ENCODE peak calls at places on chromosome 10, in six cellular contexts. One of them, this sample, is unnamed.
A peak's percentile ranks its signal among the peaks of the same experiment; 100 is the strongest.

GRCh38 chr10:104548090-104548489 is 93.0 kb upstream of the SORCS3 start:
- DNase-seq in H9: no peak
- DNase-seq in cardiac muscle cell: peak; percentile 70
- DNase-seq in A549: no peak
- DNase-seq in pancreas: no peak
- DNase-seq in endodermal cell: peak; percentile 81
- DNase-seq in this sample: no peak

GRCh38 chr10:22605168-22605567 is 109.2 kb downstream of the PIP4K2A start:
- DNase-seq in H9: no peak
- DNase-seq in cardiac muscle cell: no peak
- DNase-seq in A549: no peak
- DNase-seq in pancreas: no peak
- DNase-seq in endodermal cell: no peak
- DNase-seq in this sample: no peak

GRCh38 chr10:117488004-117488403 is 54.5 kb upstream of the EMX2 start:
- DNase-seq in H9: no peak
- DNase-seq in cardiac muscle cell: no peak
- DNase-seq in A549: no peak
- DNase-seq in pancreas: no peak
- DNase-seq in endodermal cell: no peak
- DNase-seq in this sample: no peak

GRCh38 chr10:132417957-132418441 is 21.0 kb downstream of the PWWP2B start:
- DNase-seq in H9: no peak
- DNase-seq in cardiac muscle cell: no peak
- DNase-seq in A549: no peak
- DNase-seq in pancreas: no peak
- DNase-seq in endodermal cell: no peak
- DNase-seq in this sample: no peak

GRCh38 chr10:71964669-71965515 is 697 bp downstream of the CHST3 start:
- DNase-seq in H9: peak; percentile 54
- DNase-seq in cardiac muscle cell: peak; percentile 46
- DNase-seq in A549: peak; percentile 40
- DNase-seq in pancreas: no peak
- DNase-seq in endodermal cell: peak; percentile 76
- DNase-seq in this sample: peak; percentile 88

GRCh38 chr10:78502208-78502943 is 468.7 kb downstream of the RPS24 start:
- DNase-seq in H9: no peak
- DNase-seq in cardiac muscle cell: no peak
- DNase-seq in A549: no peak
- DNase-seq in pancreas: no peak
- DNase-seq in endodermal cell: peak; percentile 29
- DNase-seq in this sample: no peak

GRCh38 chr10:91424016-91424415 is 13.9 kb downstream of the HECTD2 start:
- DNase-seq in H9: no peak
- DNase-seq in cardiac muscle cell: no peak
- DNase-seq in A549: no peak
- DNase-seq in pancreas: no peak
- DNase-seq in endodermal cell: no peak
- DNase-seq in this sample: no peak

GRCh38 chr10:36717118-36717517 is 408.3 kb upstream of the ANKRD30A start:
- DNase-seq in H9: no peak
- DNase-seq in cardiac muscle cell: no peak
- DNase-seq in A549: no peak
- DNase-seq in pancreas: no peak
- DNase-seq in endodermal cell: no peak
- DNase-seq in this sample: no peak

GRCh38 chr10:131686781-131687419 is 213.9 kb upstream of the PPP2R2D start:
- DNase-seq in H9: no peak
- DNase-seq in cardiac muscle cell: no peak
- DNase-seq in A549: no peak
- DNase-seq in pancreas: no peak
- DNase-seq in endodermal cell: peak; percentile 87
- DNase-seq in this sample: no peak

GRCh38 chr10:122034149-122034756 is 45.3 kb downstream of the TACC2 start:
- DNase-seq in H9: no peak
- DNase-seq in cardiac muscle cell: no peak
- DNase-seq in A549: peak; percentile 57
- DNase-seq in pancreas: no peak
- DNase-seq in endodermal cell: no peak
- DNase-seq in this sample: no peak

GRCh38 chr10:90817173-90817889 is 40.5 kb downstream of the HTR7 start:
- DNase-seq in H9: no peak
- DNase-seq in cardiac muscle cell: no peak
- DNase-seq in A549: no peak
- DNase-seq in pancreas: no peak
- DNase-seq in endodermal cell: no peak
- DNase-seq in this sample: no peak

GRCh38 chr10:4678023-4678950 is 147.7 kb upstream of the AKR1E2 start:
- DNase-seq in H9: no peak
- DNase-seq in cardiac muscle cell: no peak
- DNase-seq in A549: peak; percentile 28
- DNase-seq in pancreas: no peak
- DNase-seq in endodermal cell: no peak
- DNase-seq in this sample: no peak

GRCh38 chr10:618229-618989 is 71.1 kb downstream of the DIP2C start:
- DNase-seq in H9: no peak
- DNase-seq in cardiac muscle cell: peak; percentile 47
- DNase-seq in A549: no peak
- DNase-seq in pancreas: no peak
- DNase-seq in endodermal cell: no peak
- DNase-seq in this sample: no peak

GRCh38 chr10:109474817-109475216 is 448.5 kb downstream of the XPNPEP1 start:
- DNase-seq in H9: peak; percentile 40
- DNase-seq in cardiac muscle cell: no peak
- DNase-seq in A549: no peak
- DNase-seq in pancreas: no peak
- DNase-seq in endodermal cell: peak; percentile 85
- DNase-seq in this sample: no peak

GRCh38 chr10:6917125-6917524 is 337.0 kb upstream of the PRKCQ start:
- DNase-seq in H9: no peak
- DNase-seq in cardiac muscle cell: no peak
- DNase-seq in A549: no peak
- DNase-seq in pancreas: no peak
- DNase-seq in endodermal cell: no peak
- DNase-seq in this sample: no peak

GRCh38 chr10:6919077-6919476 is 339.0 kb upstream of the PRKCQ start:
- DNase-seq in H9: no peak
- DNase-seq in cardiac muscle cell: no peak
- DNase-seq in A549: no peak
- DNase-seq in pancreas: no peak
- DNase-seq in endodermal cell: no peak
- DNase-seq in this sample: no peak

GRCh38 chr10:6916601-6917000 is 336.5 kb upstream of the PRKCQ start:
- DNase-seq in H9: no peak
- DNase-seq in cardiac muscle cell: no peak
- DNase-seq in A549: no peak
- DNase-seq in pancreas: no peak
- DNase-seq in endodermal cell: no peak
- DNase-seq in this sample: no peak

GRCh38 chr10:6920072-6921019 is 340.3 kb upstream of the PRKCQ start:
- DNase-seq in H9: peak; percentile 84
- DNase-seq in cardiac muscle cell: peak; percentile 83
- DNase-seq in A549: peak; percentile 72
- DNase-seq in pancreas: peak; percentile 75
- DNase-seq in endodermal cell: peak; percentile 91
- DNase-seq in this sample: no peak

DNA sequence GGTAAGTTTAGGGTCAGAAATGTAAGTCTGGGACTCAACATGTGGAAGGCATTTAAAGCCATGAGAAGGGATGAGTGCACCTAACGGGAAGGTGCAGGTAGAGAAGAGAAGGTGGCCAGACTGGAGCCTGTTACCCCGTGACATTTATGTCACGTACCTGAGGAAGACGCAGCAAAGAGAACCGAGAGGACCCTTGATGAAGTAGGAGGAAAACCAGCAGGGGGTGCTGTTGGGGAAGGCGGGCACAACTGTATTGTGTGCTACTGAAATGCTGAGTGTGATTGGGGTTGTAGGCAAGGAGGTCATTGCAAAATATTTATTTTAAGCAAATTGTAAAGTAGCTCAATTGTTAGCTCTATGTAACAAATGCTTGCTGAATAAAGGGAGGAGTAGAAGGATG is 338.2 kb upstream of the PRKCQ start:
- DNase-seq in H9: peak; percentile 60
- DNase-seq in cardiac muscle cell: no peak
- DNase-seq in A549: no peak
- DNase-seq in pancreas: no peak
- DNase-seq in endodermal cell: peak; percentile 85
- DNase-seq in this sample: no peak
- TF ChIP-seq CTCF in H9: peak; percentile 67
- TF ChIP-seq CTCF in cardiac muscle cell: peak; percentile 38
- TF ChIP-seq CTCF in A549: peak; percentile 28
- TF ChIP-seq CTCF in pancreas: peak; percentile 33
- TF ChIP-seq CTCF in endodermal cell: peak; percentile 78
- TF ChIP-seq CTCF in this sample: no peak

GRCh38 chr10:94361161-94361794 is 1.5 kb downstream of the NOC3L start:
- DNase-seq in H9: no peak
- DNase-seq in cardiac muscle cell: no peak
- DNase-seq in A549: no peak
- DNase-seq in pancreas: peak; percentile 25
- DNase-seq in endodermal cell: no peak
- DNase-seq in this sample: no peak
- H3K27ac ChIP-seq in H9: no peak overlapping the region
- H3K27ac ChIP-seq in cardiac muscle cell: no peak overlapping the region
- H3K27ac ChIP-seq in A549: no peak overlapping the region
- H3K27ac ChIP-seq in pancreas: no peak overlapping the region
- H3K27ac ChIP-seq in endodermal cell: no peak overlapping the region
- H3K27ac ChIP-seq in this sample: no peak overlapping the region

GRCh38 chr10:65375528-65375927 is 1550.3 kb upstream of the LRRTM3 start:
- DNase-seq in H9: no peak
- DNase-seq in cardiac muscle cell: no peak
- DNase-seq in A549: no peak
- DNase-seq in pancreas: no peak
- DNase-seq in endodermal cell: no peak
- DNase-seq in this sample: no peak

DNA sequence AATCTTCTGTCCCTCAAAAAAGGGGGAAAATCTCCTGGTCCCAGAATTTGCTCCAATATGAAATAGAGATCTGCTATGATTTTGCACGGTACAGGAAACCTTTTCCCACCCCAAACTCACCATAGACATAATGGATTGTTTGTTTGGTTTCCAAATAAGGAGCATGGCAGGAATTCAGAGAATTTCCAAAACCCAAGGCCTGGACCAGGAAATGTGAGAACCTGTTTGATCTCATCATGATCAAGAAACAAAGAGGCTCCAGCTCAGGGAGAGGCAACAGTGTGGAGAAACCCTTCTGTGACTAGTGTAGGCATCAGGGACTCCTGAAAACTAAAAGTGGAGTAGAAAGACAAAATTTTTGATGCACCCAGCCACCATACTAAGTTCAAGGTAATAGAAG is 1548.1 kb upstream of the LRRTM3 start:
- DNase-seq in H9: no peak
- DNase-seq in cardiac muscle cell: no peak
- DNase-seq in A549: no peak
- DNase-seq in pancreas: no peak
- DNase-seq in endodermal cell: no peak
- DNase-seq in this sample: no peak
- TF ChIP-seq CTCF in H9: no peak
- TF ChIP-seq CTCF in cardiac muscle cell: no peak
- TF ChIP-seq CTCF in A549: no peak
- TF ChIP-seq CTCF in pancreas: no peak
- TF ChIP-seq CTCF in endodermal cell: no peak
- TF ChIP-seq CTCF in this sample: no peak

DNA sequence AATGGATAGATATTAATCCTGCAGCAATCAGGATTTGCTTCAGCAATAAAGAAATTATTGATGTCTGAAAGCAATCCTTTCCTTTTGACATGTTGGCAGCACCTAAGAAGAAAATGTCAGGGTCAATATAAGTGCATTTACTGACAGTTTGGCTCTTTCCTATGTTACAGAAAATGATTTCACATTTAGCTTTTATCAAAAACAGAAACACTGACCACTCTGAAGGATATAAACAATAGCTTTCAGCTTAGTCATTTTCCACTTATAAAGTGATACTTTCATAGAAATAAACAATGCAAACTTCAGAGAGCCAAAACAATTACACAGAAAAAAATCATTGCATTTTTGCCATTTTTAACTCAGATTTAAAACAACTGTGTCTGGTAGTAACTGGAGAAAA is 325.6 kb upstream of the KAT6B start:
- DNase-seq in H9: no peak
- DNase-seq in cardiac muscle cell: no peak
- DNase-seq in A549: no peak
- DNase-seq in pancreas: no peak
- DNase-seq in endodermal cell: no peak
- DNase-seq in this sample: no peak
- H3K27ac ChIP-seq in H9: no peak overlapping the region
- H3K27ac ChIP-seq in cardiac muscle cell: no peak overlapping the region
- H3K27ac ChIP-seq in A549: no peak overlapping the region
- H3K27ac ChIP-seq in pancreas: no peak overlapping the region
- H3K27ac ChIP-seq in endodermal cell: no peak overlapping the region
- H3K27ac ChIP-seq in this sample: no peak overlapping the region

GRCh38 chr10:62266611-62267010 is 2.0 kb downstream of the RTKN2 start:
- DNase-seq in H9: no peak
- DNase-seq in cardiac muscle cell: no peak
- DNase-seq in A549: no peak
- DNase-seq in pancreas: no peak
- DNase-seq in endodermal cell: no peak
- DNase-seq in this sample: no peak

GRCh38 chr10:62261666-62262065 is 7.0 kb downstream of the RTKN2 start:
- DNase-seq in H9: no peak
- DNase-seq in cardiac muscle cell: no peak
- DNase-seq in A549: no peak
- DNase-seq in pancreas: no peak
- DNase-seq in endodermal cell: no peak
- DNase-seq in this sample: no peak

GRCh38 chr10:62266147-62266546 is 2.5 kb downstream of the RTKN2 start:
- DNase-seq in H9: no peak
- DNase-seq in cardiac muscle cell: no peak
- DNase-seq in A549: no peak
- DNase-seq in pancreas: no peak
- DNase-seq in endodermal cell: no peak
- DNase-seq in this sample: no peak

GRCh38 chr10:62264702-62265436 is 3.8 kb downstream of the RTKN2 start:
- DNase-seq in H9: peak; percentile 53
- DNase-seq in cardiac muscle cell: peak; percentile 68
- DNase-seq in A549: peak; percentile 50
- DNase-seq in pancreas: no peak
- DNase-seq in endodermal cell: peak; percentile 70
- DNase-seq in this sample: no peak

DNA sequence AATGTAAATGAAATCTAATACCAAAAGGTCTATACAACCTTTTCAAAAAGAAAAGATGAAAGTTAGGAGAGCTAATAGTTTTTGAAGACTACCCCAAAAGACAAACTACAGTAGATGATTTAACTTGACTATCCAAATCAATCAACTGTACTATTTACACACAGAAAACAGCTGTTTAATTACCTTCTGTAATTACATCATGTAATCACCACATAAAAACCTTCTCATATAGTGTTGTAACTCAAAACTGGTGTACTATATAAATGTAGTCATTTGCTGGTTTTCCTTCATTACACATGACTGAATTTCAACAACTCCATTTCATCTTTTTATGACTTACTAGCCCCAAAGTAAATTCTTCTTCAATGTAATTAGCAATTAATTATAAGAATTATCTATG is 4.5 kb downstream of the RTKN2 start:
- DNase-seq in H9: no peak
- DNase-seq in cardiac muscle cell: no peak
- DNase-seq in A549: no peak
- DNase-seq in pancreas: no peak
- DNase-seq in endodermal cell: no peak
- DNase-seq in this sample: no peak
- TF ChIP-seq CTCF in H9: no peak
- TF ChIP-seq CTCF in cardiac muscle cell: no peak
- TF ChIP-seq CTCF in A549: no peak
- TF ChIP-seq CTCF in pancreas: no peak
- TF ChIP-seq CTCF in endodermal cell: no peak
- TF ChIP-seq CTCF in this sample: no peak

GRCh38 chr10:14648042-14648765 is 126.5 kb downstream of the FAM107B start:
- DNase-seq in H9: peak; percentile 41
- DNase-seq in cardiac muscle cell: peak; percentile 92
- DNase-seq in A549: no peak
- DNase-seq in pancreas: peak; percentile 69
- DNase-seq in endodermal cell: peak; percentile 60
- DNase-seq in this sample: peak; percentile 86
- H3K27ac ChIP-seq in H9: no peak overlapping the region
- H3K27ac ChIP-seq in cardiac muscle cell: peak overlapping the region; percentile 77
- H3K27ac ChIP-seq in A549: no peak overlapping the region
- H3K27ac ChIP-seq in pancreas: no peak overlapping the region
- H3K27ac ChIP-seq in endodermal cell: peak overlapping the region; percentile 93
- H3K27ac ChIP-seq in this sample: peak overlapping the region; percentile 89

This sample was measured in coronary artery.